ENCODE peak calls at places on chromosomes 3 and 15, in ten cellular contexts. U, Z, H, N, J, Q, K, W, P and O are unnamed samples.

GRCh38 chr3:32140943-32141342 is 34.5 kb downstream of the GPD1L start:
- DNase-seq in U (no peak), Z (no peak), H (peak), N (no peak), J (no peak), Q (no peak), K (no peak), W (no peak), P (no peak), O (no peak)

GRCh38 chr15:41809526-41810220 is 18.2 kb upstream of the JMJD7 start:
- DNase-seq in U (no peak), Z (no peak), H (no peak), N (no peak), J (no peak), Q (no peak), K (no peak), W (no peak), P (no peak), O (no peak)

GRCh38 chr3:76307556-76307955 is 522.2 kb upstream of the ZNF717 start:
- DNase-seq in U (no peak), Z (no peak), H (peak), N (no peak), J (no peak), Q (no peak), K (no peak), W (no peak), P (peak), O (no peak)

GRCh38 chr3:42189746-42190145 is 76.2 kb downstream of the CCK start:
- DNase-seq in U (no peak), Z (no peak), H (no peak), N (no peak), J (no peak), Q (no peak), K (no peak), W (no peak), P (peak), O (no peak)

GRCh38 chr15:71660501-71660900 is 149.9 kb upstream of the NR2E3 start:
- DNase-seq in U (no peak), Z (no peak), H (no peak), N (no peak), J (no peak), Q (no peak), K (no peak), W (no peak), P (no peak), O (no peak)

GRCh38 chr3:157392104-157392503 is 44.5 kb upstream of the PTX3 start:
- DNase-seq in U (no peak), Z (no peak), H (no peak), N (no peak), J (no peak), Q (no peak), K (no peak), W (no peak), P (no peak), O (no peak)

GRCh38 chr15:34460451-34460850 is 22.8 kb upstream of the GOLGA8A start:
- DNase-seq in U (no peak), Z (no peak), H (no peak), N (no peak), J (no peak), Q (no peak), K (no peak), W (no peak), P (no peak), O (no peak)

GRCh38 chr3:118863731-118864322 is 170.8 kb downstream of the IGSF11 start:
- DNase-seq in U (no peak), Z (no peak), H (no peak), N (no peak), J (no peak), Q (no peak), K (no peak), W (no peak), P (no peak), O (no peak)